ENCODE peak calls at places on chromosomes 12 and 14, in four cellular contexts. Q is esophagus squamous epithelium, F is IMR-90, Z is A549. P is an unnamed sample. For H3K4me1, the result is how much of the 10 kb centered on the place peaks cover.

GRCh38 chr12:79997115-79997805 is 62.4 kb upstream of the PPP1R12A start:
- DNase-seq in F (no peak), Q (no peak), Z (no peak), P (peak)

GRCh38 chr12:62522984-62523383 is 56.4 kb downstream of the MON2 start:
- DNase-seq in F (peak), Q (no peak), Z (no peak), P (no peak)

GRCh38 chr12:131348226-131349010 is 362.5 kb upstream of the SFSWAP start:
- DNase-seq in F (no peak), Z (no peak), Q (no peak), P (no peak)

GRCh38 chr12:6771091-6771495 is 1.2 kb upstream of the LAG3 start:
- DNase-seq in Z (no peak), Q (no peak), F (no peak), P (no peak)

GRCh38 chr14:31229638-31230229 is 22.1 kb upstream of the HECTD1 start:
- DNase-seq in Q (peak), F (peak), Z (peak), P (no peak)

GRCh38 chr14:73753887-73754880 is 40.0 kb upstream of the PNMA1 start:
- DNase-seq in F (no peak), Z (no peak), Q (no peak), P (no peak)

GRCh38 chr12:63894132-63894531 is 49.6 kb downstream of the SRGAP1 start:
- DNase-seq in Q (no peak), Z (no peak), F (no peak), P (no peak)

GRCh38 chr12:29634057-29634456 is 136.6 kb upstream of the OVCH1 start:
- DNase-seq in F (peak), Z (no peak), Q (no peak), P (no peak)

GRCh38 chr12:95978351-95978750 is 17.8 kb downstream of the HAL start:
- DNase-seq in Z (no peak), F (no peak), Q (no peak), P (no peak)

GRCh38 chr14:73935666-73936065 is 14.2 kb downstream of the FAM161B start:
- DNase-seq in Z (peak), F (no peak), Q (no peak), P (no peak)

GRCh38 chr14:39268393-39268792 is 34.7 kb downstream of the MIA2 start:
- DNase-seq in Z (no peak), Q (no peak), F (peak), P (peak)

GRCh38 chr14:34201909-34202622 is 251.2 kb upstream of the EGLN3 start:
- DNase-seq in Z (no peak), F (no peak), Q (no peak), P (no peak)

GRCh38 chr14:76729195-76729594 is 32.1 kb upstream of the VASH1 start:
- DNase-seq in Z (no peak), F (no peak), Q (no peak), P (no peak)

GRCh38 chr12:67453181-67453580 is 184.0 kb downstream of the CAND1 start:
- DNase-seq in Z (no peak), F (no peak), Q (no peak), P (no peak)

GRCh38 chr12:75953312-75953906 is 78.2 kb downstream of the PHLDA1 start:
- DNase-seq in Z (peak), F (peak), Q (no peak), P (no peak)

GRCh38 chr14:53509845-53510244 is 356.7 kb upstream of the DDHD1 start:
- DNase-seq in Z (no peak), F (peak), Q (no peak), P (no peak)

GRCh38 chr12:65800928-65801327 is 23.4 kb upstream of the HMGA2 start:
- DNase-seq in Z (no peak), F (peak), Q (no peak), P (no peak)

GRCh38 chr14:75831455-75831854 is 150.3 kb downstream of the TGFB3 start:
- DNase-seq in Z (no peak), Q (no peak), F (peak), P (no peak)

GRCh38 chr14:22847661-22848341 is 11.4 kb downstream of the MMP14 start:
- DNase-seq in Q (no peak), F (peak), Z (no peak), P (no peak)

GRCh38 chr14:90383731-90384542 is 12.9 kb upstream of the CALM1 start:
- DNase-seq in Z (no peak), Q (no peak), F (peak), P (peak)

GRCh38 chr12:12008232-12008850 is 62.4 kb upstream of the BCL2L14 start:
- DNase-seq in F (no peak), Z (no peak), Q (no peak), P (no peak)

GRCh38 chr14:24316597-24316950 is 5.3 kb downstream of the LTB4R start:
- DNase-seq in F (no peak), Q (no peak), Z (no peak), P (no peak)

GRCh38 chr14:24317141-24317927 is 6.0 kb downstream of the LTB4R start:
- DNase-seq in Q (no peak), F (no peak), Z (no peak), P (no peak)

GRCh38 chr14:24315243-24315806 is 4.0 kb downstream of the LTB4R start:
- DNase-seq in F (no peak), Z (no peak), Q (no peak), P (no peak)

GRCh38 chr14:24314377-24315193 is 3.3 kb downstream of the LTB4R start:
- DNase-seq in Z (no peak), F (no peak), Q (no peak), P (no peak)

GRCh38 chr14:24315807-24316596 is 4.7 kb downstream of the LTB4R start:
- DNase-seq in Q (no peak), Z (no peak), F (no peak), P (no peak)
- TF ChIP-seq CTCF in Q (no peak), Z (no peak), F (peak), P (no peak)

GRCh38 chr14:100067481-100067880 is 2.3 kb downstream of the EVL start:
- DNase-seq in Z (no peak), Q (no peak), F (no peak), P (no peak)
- H3K4me1 ChIP-seq in Z (under half), Q (under half), F (under half), P (under half)

GRCh38 chr14:32244404-32244803 is 41.3 kb upstream of the RNU6-8 start:
- DNase-seq in Q (no peak), F (no peak), Z (no peak), P (no peak)
- TF ChIP-seq CTCF in Q (no peak), F (peak), Z (peak), P (no peak)

GRCh38 chr12:107976331-107976730 is 152.8 kb upstream of the WSCD2 start:
- DNase-seq in Z (no peak), F (no peak), Q (no peak), P (no peak)
- H3K4me1 ChIP-seq in Z (under half), F (under half), Q (under half), P (under half)

GRCh38 chr12:49674318-49674985 is 32.8 kb downstream of the FMNL3 start:
- DNase-seq in Q (no peak), Z (no peak), F (peak), P (no peak)

GRCh38 chr12:49672351-49673181 is 34.6 kb downstream of the FMNL3 start:
- DNase-seq in Z (no peak), Q (no peak), F (no peak), P (no peak)

GRCh38 chr12:49675137-49675536 is 32.1 kb downstream of the FMNL3 start:
- DNase-seq in Z (no peak), Q (no peak), F (no peak), P (no peak)

GRCh38 chr12:49671051-49671765 is 36.0 kb downstream of the FMNL3 start:
- DNase-seq in Q (no peak), Z (no peak), F (no peak), P (peak)

GRCh38 chr12:49673446-49674317 is 33.5 kb downstream of the FMNL3 start:
- DNase-seq in Q (peak), Z (no peak), F (peak), P (no peak)
- TF ChIP-seq CTCF in Q (peak), Z (no peak), F (peak), P (no peak)

GRCh38 chr12:1419849-1420371 is 174.5 kb downstream of the FBXL14 start:
- DNase-seq in F (no peak), Q (no peak), Z (no peak), P (no peak)

GRCh38 chr12:1421091-1421902 is 173.1 kb downstream of the FBXL14 start:
- DNase-seq in F (no peak), Q (no peak), Z (no peak), P (no peak)

GRCh38 chr12:1422604-1423315 is 171.6 kb downstream of the FBXL14 start:
- DNase-seq in Q (no peak), Z (no peak), F (no peak), P (peak)

GRCh38 chr12:1413930-1414329 is 180.5 kb downstream of the FBXL14 start:
- DNase-seq in Z (no peak), F (no peak), Q (no peak), P (no peak)

GRCh38 chr12:1418144-1418543 is 176.2 kb downstream of the FBXL14 start:
- DNase-seq in Z (no peak), Q (no peak), F (no peak), P (no peak)
- H3K4me1 ChIP-seq in Z (under half), Q (under half), F (under half), P (under half)

DNA sequence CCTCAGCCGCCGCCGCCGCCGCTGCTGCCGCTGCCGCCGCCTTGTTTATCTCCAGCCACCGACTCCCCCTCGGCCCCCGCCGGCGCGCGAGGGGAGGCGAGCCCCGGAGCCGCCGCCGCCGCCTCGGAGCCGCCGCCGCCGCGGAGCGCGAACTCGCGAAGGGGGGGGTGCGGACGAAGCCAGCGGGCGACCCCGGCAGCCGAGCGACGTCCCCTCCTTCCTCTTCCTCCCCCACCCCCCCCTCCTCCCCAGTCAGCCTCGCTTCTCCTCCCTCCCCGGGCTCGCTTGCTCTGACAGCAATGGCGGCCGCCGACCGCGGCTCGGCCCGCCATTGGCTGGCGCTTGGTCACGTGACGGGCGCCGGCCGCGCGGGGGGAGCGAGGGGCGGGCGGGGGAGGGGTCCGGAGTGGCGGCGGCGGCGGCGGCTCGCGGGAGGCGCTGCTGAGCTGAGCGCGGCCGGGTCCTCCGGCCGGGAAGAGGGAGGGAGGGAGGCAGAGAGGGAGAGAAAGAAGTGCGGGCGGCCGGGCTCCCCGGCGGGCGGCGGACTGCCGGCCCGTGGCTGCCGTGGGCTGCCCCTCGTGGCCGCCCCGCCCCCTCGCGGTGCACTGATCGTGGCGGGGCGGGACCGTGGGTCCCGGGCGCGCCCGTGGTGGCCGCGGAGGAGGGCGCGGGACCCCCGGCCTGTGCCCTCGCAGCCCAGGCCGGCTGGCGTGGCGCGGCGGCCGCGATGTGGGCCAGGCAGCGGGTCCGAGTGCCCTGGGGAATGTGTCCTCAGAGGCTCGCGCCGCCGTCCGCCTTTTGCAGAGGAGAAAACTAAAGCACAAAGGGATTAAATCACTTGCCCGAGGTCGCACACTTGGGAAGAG is at the start of gene MED13L:
- DNase-seq in Z (peak), F (peak), Q (peak), P (peak)
- TF ChIP-seq CTCF in Z (peak), F (peak), Q (peak), P (no peak)

GRCh38 chr14:89144642-89145041 is 272.4 kb downstream of the FOXN3 start:
- DNase-seq in Q (no peak), Z (no peak), F (no peak), P (no peak)
- H3K4me1 ChIP-seq in Q (under half), Z (under half), F (under half), P (under half)